ENCODE peak calls at places on chromosomes 2 and 18, in four cellular contexts. O is H1, K is H9, M is mesenchymal stem cell. N is an unnamed sample.

GRCh38 chr2:141766225-141766624 is 364.6 kb downstream of the LRP1B start:
- DNase-seq in O (no peak), K (no peak), M (peak), N (no peak)

GRCh38 chr2:169732583-169733358 is 861 bp upstream of the KLHL23 start:
- DNase-seq in O (no peak), K (no peak), M (peak), N (no peak)

GRCh38 chr2:235836416-235837042 is 331.7 kb downstream of the GBX2 start:
- DNase-seq in O (no peak), K (no peak), M (no peak), N (no peak)

GRCh38 chr2:8524388-8524787 is 157.5 kb upstream of the ID2 start:
- DNase-seq in O (no peak), K (no peak), M (no peak), N (no peak)

GRCh38 chr2:135792401-135793152 is 44.4 kb downstream of the LCT start:
- DNase-seq in O (no peak), K (no peak), M (no peak), N (no peak)

GRCh38 chr2:38037325-38037724 is 38.6 kb downstream of the CYP1B1 start:
- DNase-seq in O (no peak), K (no peak), M (peak), N (no peak)

GRCh38 chr2:167943877-167944276 is 303.5 kb downstream of the STK39 start:
- DNase-seq in O (no peak), K (no peak), M (no peak), N (no peak)

GRCh38 chr2:119136093-119136492 is 22.5 kb downstream of the C1QL2 start:
- DNase-seq in O (no peak), K (peak), M (no peak), N (no peak)

GRCh38 chr2:18311413-18311812 is 249.0 kb downstream of the RDH14 start:
- DNase-seq in O (no peak), K (no peak), M (peak), N (no peak)

GRCh38 chr2:30321466-30321865 is 90.1 kb downstream of the LBH start:
- DNase-seq in O (no peak), K (no peak), M (peak), N (no peak)
- H2BK120ac ChIP-seq in O (no peak), K (no peak), M (no peak), N (no peak)

DNA sequence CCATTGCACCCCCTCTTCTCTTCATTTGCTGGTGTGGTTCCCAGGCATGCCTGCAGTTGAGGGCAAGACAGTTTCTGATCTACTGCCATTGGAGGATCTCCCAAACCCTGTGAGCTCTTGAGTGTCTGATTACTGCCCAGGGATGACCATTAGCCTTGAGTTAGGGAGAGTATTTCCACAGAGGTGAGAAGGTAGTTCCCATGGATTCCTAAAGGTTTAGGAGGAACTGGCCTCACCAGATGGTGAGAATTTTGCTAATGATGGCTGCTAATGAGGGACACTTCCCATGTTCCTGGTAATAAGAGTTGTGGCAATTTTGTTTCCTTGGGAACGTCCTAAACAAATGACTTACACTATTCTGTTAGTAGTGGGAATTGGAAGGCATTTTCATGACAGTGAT is 42.5 kb downstream of the PTPRM start:
- DNase-seq in O (no peak), K (no peak), M (no peak), N (no peak)
- H2BK15ac ChIP-seq in O (no peak), K (no peak), M (no peak), N (no peak)

DNA sequence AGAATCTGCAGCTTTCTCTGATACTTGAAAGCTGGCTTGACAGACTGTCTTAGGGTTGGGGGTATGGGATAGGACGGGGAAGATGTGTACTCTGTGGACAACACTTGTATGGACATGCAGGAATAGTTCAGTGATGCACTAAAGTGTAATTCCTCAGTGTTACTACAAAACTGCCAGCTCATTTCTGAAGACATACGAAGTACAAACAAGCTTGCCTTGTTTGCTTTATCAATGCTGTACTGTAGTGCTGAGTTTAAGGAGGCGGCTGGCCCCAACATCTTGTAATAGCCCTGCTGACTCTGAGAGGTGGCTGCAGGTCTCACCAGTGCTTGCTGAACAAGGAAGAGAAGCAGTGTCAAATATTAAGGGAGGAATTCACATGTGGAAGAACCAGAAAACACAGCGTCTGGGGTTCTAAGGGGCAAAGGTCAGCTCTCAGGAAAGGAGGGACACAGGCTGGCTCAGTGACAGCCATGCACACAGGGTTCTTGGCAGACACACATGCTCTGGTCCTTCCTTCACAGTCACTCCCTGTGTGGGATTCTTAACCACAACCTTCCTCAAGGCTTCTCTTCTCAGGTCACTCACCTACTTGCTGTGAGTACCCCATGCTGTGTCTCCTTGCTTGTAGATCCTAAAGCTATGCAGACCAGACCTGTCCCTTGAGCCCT is 39.8 kb upstream of the EVA1A start:
- DNase-seq in O (no peak), K (no peak), M (peak), N (no peak)
- H2BK12ac ChIP-seq in O (no peak), K (no peak), M (peak), N (no peak)

GRCh38 chr18:653512-653911 is 3.9 kb upstream of the TYMS start:
- DNase-seq in O (no peak), K (no peak), M (no peak), N (no peak)
- H2BK120ac ChIP-seq in O (no peak), K (no peak), M (no peak), N (no peak)

GRCh38 chr2:237137626-237138323 is 52.1 kb downstream of the COPS8 start:
- DNase-seq in O (no peak), K (peak), M (no peak), N (no peak)
- H2BK15ac ChIP-seq in O (no peak), K (no peak), M (no peak), N (no peak)

DNA sequence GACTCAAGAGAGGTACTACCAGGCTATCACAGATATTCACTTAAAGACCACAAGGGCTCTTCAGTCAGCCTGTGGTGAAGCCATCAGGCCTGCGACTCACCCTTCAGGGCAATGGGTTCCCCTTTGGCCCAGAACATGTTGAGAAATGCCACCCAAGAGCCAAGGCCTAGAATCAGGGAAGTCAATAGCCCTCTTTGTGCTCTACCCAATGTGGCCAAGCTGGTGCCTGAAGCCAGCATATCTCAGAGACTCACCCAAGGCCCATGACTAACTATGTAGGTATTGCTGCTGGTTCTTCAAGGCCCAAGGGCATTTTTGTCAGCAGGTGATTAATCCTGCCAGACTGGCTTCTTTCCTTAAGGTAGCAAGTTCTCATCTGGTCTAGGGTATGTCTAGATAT is 338.9 kb upstream of the SETBP1 start:
- DNase-seq in O (no peak), K (no peak), M (no peak), N (no peak)
- H2BK12ac ChIP-seq in O (no peak), K (no peak), M (no peak), N (no peak)

GRCh38 chr18:39191931-39192330 is 1626.3 kb upstream of the CELF4 start:
- DNase-seq in O (no peak), K (no peak), M (no peak), N (no peak)

GRCh38 chr18:39191058-39191457 is 1625.5 kb upstream of the CELF4 start:
- DNase-seq in O (no peak), K (no peak), M (no peak), N (no peak)

GRCh38 chr18:39186008-39186407 is 1620.4 kb upstream of the CELF4 start:
- DNase-seq in O (no peak), K (no peak), M (no peak), N (no peak)

GRCh38 chr18:39188278-39188677 is 1622.7 kb upstream of the CELF4 start:
- DNase-seq in O (no peak), K (peak), M (no peak), N (no peak)

GRCh38 chr18:39190508-39190907 is 1624.9 kb upstream of the CELF4 start:
- DNase-seq in O (no peak), K (no peak), M (no peak), N (no peak)
- H2BK120ac ChIP-seq in O (no peak), K (no peak), M (no peak), N (no peak)

N was measured in neuronal stem cell.